ENCODE peak calls at places on chromosomes 3 and 15, in five cellular contexts. One of them, this sample, is unnamed.
A peak's percentile ranks its signal among the peaks of the same experiment; 100 is the strongest.

GRCh38 chr3:76044601-76045600 is 259.6 kb upstream of the ZNF717 start:
- DNase-seq in H1: no peak
- DNase-seq in spleen: no peak
- DNase-seq in cardiac fibroblast: peak; percentile 60
- DNase-seq in fibroblast of mammary gland: peak; percentile 42
- DNase-seq in this sample: no peak

GRCh38 chr3:119808244-119808643 is 26.3 kb downstream of the NR1I2 start:
- DNase-seq in cardiac fibroblast: no peak
- DNase-seq in spleen: no peak
- DNase-seq in fibroblast of mammary gland: no peak
- DNase-seq in H1: no peak
- DNase-seq in this sample: no peak

GRCh38 chr3:49738067-49738713 is 14.4 kb upstream of the GMPPB start:
- DNase-seq in cardiac fibroblast: no peak
- DNase-seq in spleen: no peak
- DNase-seq in H1: no peak
- DNase-seq in fibroblast of mammary gland: no peak
- DNase-seq in this sample: no peak

GRCh38 chr15:64232400-64232799 is 69.6 kb upstream of the PPIB start:
- DNase-seq in cardiac fibroblast: peak; percentile 67
- DNase-seq in H1: no peak
- DNase-seq in spleen: no peak
- DNase-seq in fibroblast of mammary gland: peak; percentile 81
- DNase-seq in this sample: peak; percentile 68

GRCh38 chr15:45648521-45649200 is 13.8 kb downstream of the SQOR start:
- DNase-seq in fibroblast of mammary gland: peak; percentile 76
- DNase-seq in H1: no peak
- DNase-seq in cardiac fibroblast: peak; percentile 87
- DNase-seq in spleen: no peak
- DNase-seq in this sample: peak; percentile 87

GRCh38 chr3:130760922-130761321 is 14.3 kb upstream of the PIK3R4 start:
- DNase-seq in fibroblast of mammary gland: peak; percentile 38
- DNase-seq in H1: no peak
- DNase-seq in cardiac fibroblast: no peak
- DNase-seq in spleen: no peak
- DNase-seq in this sample: no peak

GRCh38 chr15:91561371-91562100 is 292.0 kb upstream of the SLCO3A1 start:
- DNase-seq in cardiac fibroblast: peak; percentile 99
- DNase-seq in fibroblast of mammary gland: peak; percentile 99
- DNase-seq in H1: no peak
- DNase-seq in spleen: no peak
- DNase-seq in this sample: peak; percentile 67

GRCh38 chr3:50194903-50195500 is 3.6 kb downstream of the GNAT1 start:
- DNase-seq in H1: no peak
- DNase-seq in spleen: no peak
- DNase-seq in fibroblast of mammary gland: no peak
- DNase-seq in cardiac fibroblast: peak; percentile 11
- DNase-seq in this sample: no peak

GRCh38 chr3:117547956-117548550 is 838.5 kb downstream of the TUSC7 start:
- DNase-seq in spleen: no peak
- DNase-seq in cardiac fibroblast: peak; percentile 66
- DNase-seq in fibroblast of mammary gland: peak; percentile 95
- DNase-seq in H1: no peak
- DNase-seq in this sample: peak; percentile 78

GRCh38 chr15:80059786-80060489 is 462 bp downstream of the ZFAND6 start:
- DNase-seq in fibroblast of mammary gland: peak; percentile 16
- DNase-seq in cardiac fibroblast: no peak
- DNase-seq in H1: peak; percentile 27
- DNase-seq in spleen: no peak
- DNase-seq in this sample: no peak

GRCh38 chr15:96066852-96067490 is 263.5 kb upstream of the NR2F2 start:
- DNase-seq in fibroblast of mammary gland: no peak
- DNase-seq in H1: no peak
- DNase-seq in spleen: no peak
- DNase-seq in cardiac fibroblast: no peak
- DNase-seq in this sample: no peak

GRCh38 chr3:12886106-12886679 is 44.8 kb upstream of the RPL32 start:
- DNase-seq in fibroblast of mammary gland: no peak
- DNase-seq in spleen: peak; percentile 36
- DNase-seq in cardiac fibroblast: no peak
- DNase-seq in H1: no peak
- DNase-seq in this sample: no peak

GRCh38 chr3:16916840-16917239 is 32.1 kb downstream of the PLCL2 start:
- DNase-seq in spleen: no peak
- DNase-seq in H1: no peak
- DNase-seq in fibroblast of mammary gland: peak; percentile 37
- DNase-seq in cardiac fibroblast: peak; percentile 46
- DNase-seq in this sample: no peak

GRCh38 chr15:68208641-68209240 is 3.6 kb upstream of the CALML4 start:
- DNase-seq in cardiac fibroblast: no peak
- DNase-seq in H1: no peak
- DNase-seq in spleen: no peak
- DNase-seq in fibroblast of mammary gland: no peak
- DNase-seq in this sample: no peak

GRCh38 chr3:159186581-159186980 is 384.7 kb downstream of the MFSD1 start:
- DNase-seq in spleen: no peak
- DNase-seq in cardiac fibroblast: no peak
- DNase-seq in H1: no peak
- DNase-seq in fibroblast of mammary gland: no peak
- DNase-seq in this sample: no peak

GRCh38 chr3:72482589-72483249 is 365.5 kb downstream of the SHQ1 start:
- DNase-seq in fibroblast of mammary gland: peak; percentile 91
- DNase-seq in H1: no peak
- DNase-seq in cardiac fibroblast: peak; percentile 84
- DNase-seq in spleen: no peak
- DNase-seq in this sample: peak; percentile 47

GRCh38 chr3:72485649-72486048 is 362.6 kb downstream of the SHQ1 start:
- DNase-seq in H1: no peak
- DNase-seq in spleen: no peak
- DNase-seq in fibroblast of mammary gland: peak; percentile 34
- DNase-seq in cardiac fibroblast: no peak
- DNase-seq in this sample: no peak

GRCh38 chr3:72480366-72480765 is 367.9 kb downstream of the SHQ1 start:
- DNase-seq in spleen: no peak
- DNase-seq in H1: no peak
- DNase-seq in fibroblast of mammary gland: no peak
- DNase-seq in cardiac fibroblast: no peak
- DNase-seq in this sample: no peak

GRCh38 chr3:72483554-72484104 is 364.6 kb downstream of the SHQ1 start:
- DNase-seq in fibroblast of mammary gland: no peak
- DNase-seq in cardiac fibroblast: no peak
- DNase-seq in spleen: no peak
- DNase-seq in H1: no peak
- DNase-seq in this sample: no peak

DNA sequence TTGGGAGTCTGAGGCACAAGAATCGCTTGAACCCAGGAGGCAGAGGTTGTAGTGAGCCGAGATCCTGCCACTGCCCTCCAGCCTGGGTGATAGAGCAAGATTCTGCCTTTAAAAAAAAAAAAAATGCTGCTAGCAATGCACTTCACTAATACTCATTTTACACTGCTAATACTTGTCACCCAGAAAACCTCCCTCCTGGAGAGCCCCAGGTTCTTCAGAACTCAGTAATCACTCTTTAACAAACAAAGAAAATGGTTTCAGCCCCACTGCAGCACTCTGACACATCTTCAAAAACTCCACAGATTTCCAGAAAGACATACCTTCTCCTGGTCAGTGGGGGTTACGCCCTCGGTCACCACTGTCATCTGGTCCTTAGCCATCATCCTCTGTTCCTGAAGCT is 366.7 kb downstream of the SHQ1 start:
- DNase-seq in H1: no peak
- DNase-seq in fibroblast of mammary gland: no peak
- DNase-seq in cardiac fibroblast: no peak
- DNase-seq in spleen: no peak
- DNase-seq in this sample: no peak
- TF ChIP-seq CTCF in H1: no peak
- TF ChIP-seq CTCF in fibroblast of mammary gland: no peak
- TF ChIP-seq CTCF in cardiac fibroblast: no peak
- TF ChIP-seq CTCF in spleen: no peak
- TF ChIP-seq CTCF in this sample: no peak

GRCh38 chr3:30611613-30612421 is 5.4 kb downstream of the TGFBR2 start:
- DNase-seq in H1: no peak
- DNase-seq in cardiac fibroblast: peak; percentile 71
- DNase-seq in fibroblast of mammary gland: peak; percentile 68
- DNase-seq in spleen: no peak
- DNase-seq in this sample: peak; percentile 76

GRCh38 chr3:30610702-30611410 is 4.5 kb downstream of the TGFBR2 start:
- DNase-seq in cardiac fibroblast: no peak
- DNase-seq in spleen: no peak
- DNase-seq in fibroblast of mammary gland: no peak
- DNase-seq in H1: no peak
- DNase-seq in this sample: no peak

GRCh38 chr3:30612422-30613134 is 6.2 kb downstream of the TGFBR2 start:
- DNase-seq in fibroblast of mammary gland: no peak
- DNase-seq in spleen: no peak
- DNase-seq in cardiac fibroblast: no peak
- DNase-seq in H1: no peak
- DNase-seq in this sample: no peak

GRCh38 chr3:30607032-30607833 is 832 bp downstream of the TGFBR2 start:
- DNase-seq in fibroblast of mammary gland: no peak
- DNase-seq in spleen: peak; percentile 97
- DNase-seq in H1: no peak
- DNase-seq in cardiac fibroblast: peak; percentile 59
- DNase-seq in this sample: no peak

DNA sequence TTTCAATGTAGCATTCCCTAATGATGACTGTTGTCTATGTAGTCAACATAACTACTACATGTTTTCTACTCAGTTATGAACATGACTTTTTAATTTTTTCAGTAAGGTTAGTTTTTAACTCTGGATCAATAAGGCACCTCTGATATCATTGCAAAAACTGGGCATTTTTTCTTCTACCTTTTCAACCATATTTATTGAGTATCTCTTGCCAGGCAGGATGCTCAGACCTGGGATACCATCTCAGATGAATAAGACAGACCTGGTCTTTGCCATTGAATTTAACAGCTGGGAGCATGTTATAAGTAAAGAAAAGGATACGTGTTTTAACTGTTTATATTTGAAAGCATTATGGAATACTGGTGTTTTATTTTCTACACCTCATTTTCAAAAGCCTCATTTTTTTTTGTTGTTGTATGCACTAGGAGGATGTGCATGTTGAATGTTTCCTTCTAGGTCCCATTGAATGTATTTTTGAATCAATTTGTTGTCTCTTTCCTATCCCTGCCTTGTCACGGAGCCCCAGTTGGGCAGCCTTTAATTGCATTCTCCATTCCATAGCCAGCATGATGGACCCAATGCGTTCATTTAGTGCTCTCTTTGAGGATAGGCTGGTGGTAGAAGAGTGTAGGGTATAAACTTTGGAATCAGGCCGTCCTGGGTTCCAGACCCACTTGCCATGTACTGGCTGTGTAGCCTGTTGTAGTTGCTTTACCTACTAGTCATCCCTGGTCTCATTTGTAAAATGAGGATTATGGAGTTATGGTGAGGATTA is 3.7 kb downstream of the TGFBR2 start:
- DNase-seq in fibroblast of mammary gland: no peak
- DNase-seq in cardiac fibroblast: no peak
- DNase-seq in spleen: no peak
- DNase-seq in H1: no peak
- DNase-seq in this sample: no peak
- H3K4me3 ChIP-seq in fibroblast of mammary gland: peak overlapping the region; percentile 96
- H3K4me3 ChIP-seq in cardiac fibroblast: peak overlapping the region; percentile 9
- H3K4me3 ChIP-seq in spleen: no peak overlapping the region
- H3K4me3 ChIP-seq in H1: no peak overlapping the region
- H3K4me3 ChIP-seq in this sample: no peak overlapping the region

GRCh38 chr3:38543602-38544001 is 47.5 kb downstream of the EXOG start:
- DNase-seq in cardiac fibroblast: no peak
- DNase-seq in spleen: peak; percentile 64
- DNase-seq in H1: no peak
- DNase-seq in fibroblast of mammary gland: no peak
- DNase-seq in this sample: no peak

GRCh38 chr3:38545983-38546382 is 49.8 kb downstream of the EXOG start:
- DNase-seq in H1: no peak
- DNase-seq in cardiac fibroblast: no peak
- DNase-seq in spleen: peak; percentile 28
- DNase-seq in fibroblast of mammary gland: no peak
- DNase-seq in this sample: no peak

GRCh38 chr3:38542401-38543298 is 46.5 kb downstream of the EXOG start:
- DNase-seq in fibroblast of mammary gland: no peak
- DNase-seq in H1: no peak
- DNase-seq in spleen: peak; percentile 60
- DNase-seq in cardiac fibroblast: no peak
- DNase-seq in this sample: peak; percentile 5

GRCh38 chr3:38545396-38545949 is 49.3 kb downstream of the EXOG start:
- DNase-seq in fibroblast of mammary gland: no peak
- DNase-seq in spleen: peak; percentile 34
- DNase-seq in H1: no peak
- DNase-seq in cardiac fibroblast: no peak
- DNase-seq in this sample: no peak

GRCh38 chr3:38544926-38545325 is 48.8 kb downstream of the EXOG start:
- DNase-seq in spleen: peak; percentile 56
- DNase-seq in fibroblast of mammary gland: no peak
- DNase-seq in cardiac fibroblast: no peak
- DNase-seq in H1: no peak
- DNase-seq in this sample: no peak
- TF ChIP-seq CTCF in spleen: no peak
- TF ChIP-seq CTCF in fibroblast of mammary gland: no peak
- TF ChIP-seq CTCF in cardiac fibroblast: no peak
- TF ChIP-seq CTCF in H1: no peak
- TF ChIP-seq CTCF in this sample: no peak

GRCh38 chr15:101501703-101502373 is 12.3 kb upstream of the PCSK6 start:
- DNase-seq in fibroblast of mammary gland: no peak
- DNase-seq in cardiac fibroblast: peak; percentile 29
- DNase-seq in spleen: peak; percentile 81
- DNase-seq in H1: peak; percentile 36
- DNase-seq in this sample: no peak

GRCh38 chr15:101500865-101501551 is 11.5 kb upstream of the PCSK6 start:
- DNase-seq in H1: no peak
- DNase-seq in fibroblast of mammary gland: no peak
- DNase-seq in spleen: no peak
- DNase-seq in cardiac fibroblast: no peak
- DNase-seq in this sample: no peak

GRCh38 chr15:101498076-101498730 is 8.7 kb upstream of the PCSK6 start:
- DNase-seq in spleen: no peak
- DNase-seq in H1: no peak
- DNase-seq in fibroblast of mammary gland: no peak
- DNase-seq in cardiac fibroblast: no peak
- DNase-seq in this sample: no peak

GRCh38 chr15:101498731-101499480 is 9.4 kb upstream of the PCSK6 start:
- DNase-seq in spleen: no peak
- DNase-seq in H1: no peak
- DNase-seq in fibroblast of mammary gland: no peak
- DNase-seq in cardiac fibroblast: no peak
- DNase-seq in this sample: no peak

GRCh38 chr15:101499863-101500713 is 10.6 kb upstream of the PCSK6 start:
- DNase-seq in fibroblast of mammary gland: no peak
- DNase-seq in H1: no peak
- DNase-seq in cardiac fibroblast: no peak
- DNase-seq in spleen: peak; percentile 84
- DNase-seq in this sample: no peak
- H3K4me3 ChIP-seq in fibroblast of mammary gland: no peak overlapping the region
- H3K4me3 ChIP-seq in H1: no peak overlapping the region
- H3K4me3 ChIP-seq in cardiac fibroblast: no peak overlapping the region
- H3K4me3 ChIP-seq in spleen: no peak overlapping the region
- H3K4me3 ChIP-seq in this sample: no peak overlapping the region